ENCODE peak calls at places on chromosomes 16 and 17, in five cellular contexts. Q is testis; G is CD8-positive, alpha-beta T cell; M is cardiac muscle cell; V is iPS DF 6.9. L is an unnamed sample. For H3K4me1, the result is how much of the 10 kb centered on the place peaks cover.

GRCh38 chr17:46730026-46730425 is 88.5 kb downstream of the WNT3 start:
- DNase-seq in Q (no peak), G (no peak), M (no peak), V (no peak), L (no peak)

GRCh38 chr16:70646260-70647241 is at the start of gene IL34:
- DNase-seq in Q (peak), G (no peak), M (peak), V (no peak), L (no peak)

GRCh38 chr16:27712251-27712711 is 162.3 kb downstream of the KATNIP start:
- DNase-seq in Q (no peak), G (no peak), M (no peak), V (no peak), L (no peak)

GRCh38 chr16:55542459-55543082 is 23.9 kb upstream of the CAPNS2 start:
- DNase-seq in Q (no peak), G (no peak), M (peak), V (no peak), L (no peak)

GRCh38 chr17:44905006-44906000 is 6.1 kb upstream of the EFTUD2 start:
- DNase-seq in Q (no peak), G (no peak), M (no peak), V (no peak), L (no peak)

GRCh38 chr17:79466562-79467350 is 144.1 kb downstream of the RBFOX3 start:
- DNase-seq in Q (no peak), G (no peak), M (no peak), V (no peak), L (no peak)

GRCh38 chr17:4333041-4333440 is 33.4 kb downstream of the UBE2G1 start:
- DNase-seq in Q (no peak), G (no peak), M (no peak), V (no peak), L (no peak)

GRCh38 chr16:4477966-4478365 is 1.8 kb downstream of the HMOX2 start:
- DNase-seq in Q (no peak), G (no peak), M (peak), V (no peak), L (peak)

GRCh38 chr16:81873843-81874752 is 95.0 kb downstream of the PLCG2 start:
- DNase-seq in Q (peak), G (peak), M (peak), V (no peak), L (no peak)

GRCh38 chr17:49230636-49231562 is at the start of gene PHOSPHO1:
- DNase-seq in Q (peak), G (peak), M (peak), V (no peak), L (peak)

GRCh38 chr16:56094231-56094630 is 97.1 kb upstream of the GNAO1 start:
- DNase-seq in Q (no peak), G (no peak), M (no peak), V (no peak), L (no peak)

DNA sequence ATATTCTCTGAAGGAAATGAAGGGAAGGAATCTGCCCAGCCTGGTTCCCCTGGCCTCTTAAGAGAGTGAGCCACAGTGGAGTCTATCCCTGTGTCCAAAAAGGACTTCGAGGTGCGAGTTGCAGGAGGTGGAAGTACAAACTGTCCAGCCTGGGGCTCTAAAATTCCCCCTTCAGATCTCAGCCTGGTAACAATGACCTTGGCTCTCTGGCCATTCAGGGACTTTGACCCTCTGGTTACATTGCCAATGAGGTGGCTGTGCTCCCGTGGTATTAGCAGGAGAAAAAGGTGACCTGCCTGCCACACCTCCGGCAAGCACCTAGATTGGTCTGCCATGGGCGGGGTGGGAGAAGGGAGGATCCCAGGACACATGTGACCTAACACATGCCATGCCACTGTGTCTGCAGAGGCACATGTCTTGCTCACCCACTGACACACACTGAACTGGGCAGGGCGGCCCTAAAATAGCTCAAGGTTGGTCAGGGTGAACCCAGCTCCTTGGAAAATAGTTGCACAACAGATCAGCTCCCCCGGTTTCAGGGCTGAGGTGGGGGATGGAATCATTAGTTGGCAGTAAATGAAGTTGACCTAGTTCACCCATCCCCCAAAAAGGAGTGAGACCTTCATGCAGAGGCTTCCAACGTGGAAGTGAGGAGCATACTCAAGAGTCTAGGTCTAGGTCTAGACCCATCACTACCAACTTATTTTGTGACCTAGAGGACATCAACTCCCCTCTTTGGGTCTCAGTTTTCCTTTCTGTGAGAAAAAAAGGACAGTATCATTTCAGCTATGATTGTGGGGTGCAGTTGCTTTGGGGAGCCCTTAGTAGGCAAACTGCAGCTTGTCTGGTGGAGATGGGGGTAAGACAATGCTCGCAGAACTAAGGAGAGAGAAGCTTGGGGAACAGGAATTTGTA is 2.2 kb downstream of the NR1D1 start:
- DNase-seq in Q (peak), G (no peak), M (peak), V (no peak), L (no peak)
- H3K27ac ChIP-seq in Q (peak), G (peak), M (peak), V (no peak), L (peak)

DNA sequence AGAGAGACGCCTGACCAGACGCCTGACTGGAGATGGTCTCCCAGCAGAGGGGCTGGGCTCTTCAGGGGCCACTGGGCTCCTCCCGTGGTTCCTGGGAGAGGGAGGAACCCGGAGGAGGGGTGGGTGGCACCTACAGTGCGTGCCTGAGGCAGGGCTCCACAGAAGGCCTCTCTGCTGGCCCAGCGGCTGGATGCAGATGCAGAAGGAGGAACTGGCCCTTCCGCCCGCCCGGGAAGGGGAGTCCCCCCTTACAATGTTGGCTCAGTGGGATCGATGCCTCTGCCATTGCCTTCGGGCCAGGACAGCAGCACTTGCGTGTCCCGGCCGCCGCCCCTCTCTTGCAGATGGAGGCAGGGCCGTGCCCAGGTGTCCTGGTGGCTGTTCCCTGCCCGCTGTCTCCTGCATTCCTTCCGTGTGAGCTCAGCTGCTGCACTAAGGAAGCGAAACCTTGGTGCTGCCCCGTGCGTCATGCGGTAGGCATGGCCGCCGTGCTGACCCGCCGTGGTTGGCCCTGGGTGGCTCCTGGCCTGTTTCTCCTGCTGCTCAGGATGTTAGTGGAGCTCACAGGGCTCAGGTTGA is 15.1 kb downstream of the BAIAP2 start:
- DNase-seq in Q (no peak), G (no peak), M (no peak), V (no peak), L (no peak)
- H3K4me1 ChIP-seq in Q (under half), G (under half), M (under half), V (under half), L (under half)

GRCh38 chr17:78079253-78079652 is 49.3 kb downstream of the TMC6 start:
- DNase-seq in Q (no peak), G (no peak), M (no peak), V (no peak), L (no peak)

GRCh38 chr17:78075011-78075410 is 53.5 kb downstream of the TMC6 start:
- DNase-seq in Q (no peak), G (no peak), M (no peak), V (no peak), L (no peak)

GRCh38 chr17:78072961-78073360 is 55.6 kb downstream of the TMC6 start:
- DNase-seq in Q (no peak), G (no peak), M (no peak), V (no peak), L (no peak)

GRCh38 chr17:78069695-78070094 is 58.9 kb downstream of the TMC6 start:
- DNase-seq in Q (no peak), G (no peak), M (no peak), V (no peak), L (no peak)

GRCh38 chr17:78075545-78075944 is 53.0 kb downstream of the TMC6 start:
- DNase-seq in Q (no peak), G (no peak), M (no peak), V (no peak), L (no peak)
- H3K27ac ChIP-seq in Q (no peak), G (no peak), M (no peak), V (no peak), L (no peak)

GRCh38 chr17:61477204-61477834 is 25.1 kb downstream of the TBX4 start:
- DNase-seq in Q (no peak), G (no peak), M (peak), V (no peak), L (no peak)
- H3K4me1 ChIP-seq in Q (under half), G (under half), M (under half), V (under half), L (under half)

GRCh38 chr17:82547981-82548380 is 28.4 kb downstream of the FOXK2 start:
- DNase-seq in Q (no peak), G (no peak), M (no peak), V (no peak), L (no peak)

GRCh38 chr17:82552580-82552979 is 33.0 kb downstream of the FOXK2 start:
- DNase-seq in Q (no peak), G (no peak), M (no peak), V (no peak), L (no peak)

GRCh38 chr17:82548681-82549303 is 29.3 kb downstream of the FOXK2 start:
- DNase-seq in Q (peak), G (peak), M (peak), V (no peak), L (no peak)

GRCh38 chr17:82551779-82552457 is 32.4 kb downstream of the FOXK2 start:
- DNase-seq in Q (peak), G (peak), M (peak), V (no peak), L (peak)

GRCh38 chr17:82553210-82553930 is 33.8 kb downstream of the FOXK2 start:
- DNase-seq in Q (peak), G (no peak), M (no peak), V (no peak), L (no peak)
- H3K27ac ChIP-seq in Q (peak), G (no peak), M (peak), V (no peak), L (no peak)

DNA sequence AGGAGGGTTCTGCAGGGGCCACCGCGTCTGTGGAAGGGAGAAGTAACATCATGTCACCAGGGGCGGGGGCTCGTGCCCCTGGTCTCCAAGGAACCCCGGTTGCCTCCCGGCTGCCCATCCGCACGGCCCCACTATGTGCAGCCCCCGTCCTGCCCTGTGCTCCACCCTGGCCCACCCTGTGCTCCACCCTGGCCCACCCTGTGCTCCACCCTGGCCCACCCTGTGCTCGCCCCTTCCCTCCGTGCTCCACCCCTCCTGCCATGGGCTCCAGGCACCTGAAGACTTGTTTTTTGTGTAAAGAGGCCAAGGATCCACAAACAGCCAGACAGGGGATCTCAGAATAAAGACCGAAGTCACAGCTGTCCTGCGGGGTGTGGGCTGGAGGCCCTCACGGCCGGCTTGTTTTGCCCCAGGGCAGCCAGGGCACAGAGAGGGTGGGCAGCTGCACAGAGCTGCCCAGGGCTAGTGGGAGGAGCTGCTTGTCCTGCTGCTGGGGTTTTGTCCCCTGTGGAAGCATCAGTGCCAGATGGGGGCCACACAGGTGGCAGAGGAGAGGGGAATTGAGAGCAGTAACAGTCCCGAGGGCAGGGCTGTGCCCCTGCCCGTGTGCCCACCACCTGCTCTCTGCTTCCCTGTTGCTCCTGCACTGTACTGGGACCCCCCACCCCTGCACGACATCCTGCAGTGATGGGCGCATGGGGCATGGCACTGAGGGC is 147.0 kb upstream of the CIBAR2 start:
- DNase-seq in Q (no peak), G (no peak), M (no peak), V (no peak), L (no peak)
- H3K4me1 ChIP-seq in Q (under half), G (under half), M (under half), V (under half), L (under half)

DNA sequence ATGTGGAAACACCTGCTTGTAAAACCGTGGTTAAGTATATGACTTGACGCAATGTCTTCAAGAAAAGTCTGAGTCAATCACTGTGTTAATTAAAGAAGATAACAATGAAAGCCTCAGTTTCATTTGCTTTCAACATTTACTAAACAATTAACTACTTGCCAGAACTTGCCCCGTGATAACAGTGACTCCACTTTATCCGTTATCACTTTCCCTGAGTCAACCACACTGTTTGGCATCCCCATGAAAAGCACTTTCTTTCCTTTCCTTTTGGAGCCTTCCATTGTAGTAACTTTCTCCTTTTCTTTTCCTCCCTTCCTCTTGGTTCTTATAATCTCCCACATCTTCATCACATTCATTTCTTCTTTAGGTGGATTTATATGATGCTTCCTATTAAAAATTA is 435.1 kb upstream of the GOT2 start:
- DNase-seq in Q (no peak), G (no peak), M (no peak), V (no peak), L (no peak)
- H3K27ac ChIP-seq in Q (no peak), G (no peak), M (no peak), V (no peak), L (no peak)

GRCh38 chr17:76478730-76479514 is 11.5 kb downstream of the AANAT start:
- DNase-seq in Q (no peak), G (no peak), M (no peak), V (no peak), L (no peak)

GRCh38 chr17:76481091-76481655 is 13.8 kb downstream of the AANAT start:
- DNase-seq in Q (peak), G (no peak), M (no peak), V (no peak), L (no peak)

GRCh38 chr17:76480676-76481075 is 13.3 kb downstream of the AANAT start:
- DNase-seq in Q (peak), G (no peak), M (peak), V (no peak), L (no peak)

GRCh38 chr17:76478097-76478496 is 10.7 kb downstream of the AANAT start:
- DNase-seq in Q (no peak), G (no peak), M (no peak), V (no peak), L (no peak)

GRCh38 chr17:76479515-76480048 is 12.2 kb downstream of the AANAT start:
- DNase-seq in Q (no peak), G (no peak), M (no peak), V (no peak), L (no peak)
- H3K4me1 ChIP-seq in Q (under half), G (under half), M (under half), V (under half), L (under half)

DNA sequence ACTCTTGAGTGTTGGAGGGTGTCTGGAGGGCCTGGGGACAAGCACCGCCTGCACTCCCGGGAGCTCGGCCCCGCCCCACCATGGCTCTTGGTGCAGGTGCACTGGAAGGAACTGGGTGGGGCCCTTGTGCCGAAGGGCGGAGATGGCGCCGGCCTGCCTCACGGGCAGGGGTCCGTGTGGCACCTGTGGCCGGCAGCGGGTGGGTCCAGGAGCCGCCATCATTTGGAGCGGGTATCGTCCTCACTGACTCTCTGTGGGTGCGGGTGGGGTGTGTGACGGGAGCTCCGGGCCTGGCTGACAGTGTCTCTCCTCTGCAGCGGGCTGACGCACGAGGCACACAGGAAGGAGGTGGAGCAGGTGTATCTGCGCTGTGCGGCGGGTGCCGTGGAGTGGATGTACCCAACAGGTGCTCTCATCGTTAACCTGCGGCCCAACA is 5.2 kb downstream of the METRNL start:
- DNase-seq in Q (no peak), G (no peak), M (no peak), V (no peak), L (no peak)
- H3K27ac ChIP-seq in Q (no peak), G (no peak), M (no peak), V (no peak), L (no peak)

DNA sequence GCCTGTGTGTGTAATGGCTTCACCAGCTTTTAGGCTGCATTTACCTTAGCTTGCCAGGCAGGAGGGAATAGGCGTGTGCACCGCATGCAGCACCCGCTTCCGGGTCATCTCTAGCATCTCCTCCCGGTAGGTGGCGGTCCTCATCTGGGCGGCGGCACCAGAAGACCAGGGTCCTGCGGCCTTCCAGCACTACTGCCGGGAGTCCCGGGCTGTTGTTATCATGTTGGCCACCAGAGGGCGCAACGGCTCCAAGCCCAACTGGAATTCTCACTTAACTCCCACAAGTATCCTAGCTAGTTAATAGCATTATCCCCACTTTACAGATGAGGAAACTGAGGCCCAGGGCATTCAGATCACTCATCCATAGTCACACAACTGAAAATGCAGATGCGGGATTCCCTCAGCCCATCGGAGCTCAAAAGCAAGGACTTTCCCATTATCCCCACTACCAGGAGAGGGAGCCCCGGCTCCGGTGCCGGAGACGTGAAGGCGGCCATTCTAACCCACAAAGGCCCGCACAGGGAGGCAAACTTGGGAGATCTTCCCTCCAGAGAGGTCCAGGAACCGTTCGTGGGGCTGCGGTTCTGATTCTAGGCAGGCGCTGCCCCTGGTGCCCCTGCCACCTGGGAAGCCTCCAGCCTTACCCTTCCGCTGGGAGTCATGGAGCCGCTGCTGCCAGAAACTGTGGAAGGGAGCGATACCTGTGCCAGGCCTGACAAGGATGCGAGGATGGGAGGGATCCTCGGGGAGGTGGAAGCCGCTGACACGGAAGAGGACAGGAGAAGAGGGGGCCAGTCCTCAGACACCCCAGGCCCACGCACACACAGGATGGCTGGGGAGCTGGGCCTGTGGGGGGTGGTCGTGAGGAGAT is 23.9 kb downstream of the LGALS9 start:
- DNase-seq in Q (peak), G (peak), M (peak), V (peak), L (peak)
- H3K4me1 ChIP-seq in Q (under half), G (under half), M (under half), V (under half), L (under half)